ENCODE peak calls at places on chromosomes 3 and 15, in four cellular contexts. One of them, this sample, is unnamed.

GRCh38 chr3:67610458-67610857 is 44.0 kb downstream of the SUCLG2 start:
- DNase-seq in MV-4-11: peak
- DNase-seq in lung: no peak
- DNase-seq in H54: peak
- DNase-seq in this sample: no peak

GRCh38 chr3:127722104-127722784 is 49.5 kb downstream of the ABTB1 start:
- DNase-seq in H54: no peak
- DNase-seq in lung: no peak
- DNase-seq in MV-4-11: no peak
- DNase-seq in this sample: no peak

GRCh38 chr15:57527382-57528091 is 64.2 kb upstream of the MYZAP start:
- DNase-seq in lung: no peak
- DNase-seq in MV-4-11: peak
- DNase-seq in H54: peak
- DNase-seq in this sample: peak

GRCh38 chr3:49568965-49569364 is 14.7 kb downstream of the BSN start:
- DNase-seq in lung: no peak
- DNase-seq in H54: no peak
- DNase-seq in MV-4-11: no peak
- DNase-seq in this sample: no peak

GRCh38 chr3:122572940-122573412 is 4.5 kb upstream of the PARP15 start:
- DNase-seq in MV-4-11: peak
- DNase-seq in H54: peak
- DNase-seq in lung: peak
- DNase-seq in this sample: no peak

GRCh38 chr15:99434506-99435137 is 131.2 kb upstream of the MEF2A start:
- DNase-seq in H54: no peak
- DNase-seq in lung: no peak
- DNase-seq in MV-4-11: no peak
- DNase-seq in this sample: no peak

GRCh38 chr15:57283774-57284508 is 92.4 kb upstream of the CGNL1 start:
- DNase-seq in lung: no peak
- DNase-seq in H54: no peak
- DNase-seq in MV-4-11: peak
- DNase-seq in this sample: no peak

GRCh38 chr3:55818485-55818884 is 331.4 kb upstream of the WNT5A start:
- DNase-seq in H54: no peak
- DNase-seq in MV-4-11: no peak
- DNase-seq in lung: no peak
- DNase-seq in this sample: no peak

GRCh38 chr3:179882322-179882721 is 154.4 kb downstream of the PEX5L start:
- DNase-seq in H54: no peak
- DNase-seq in MV-4-11: no peak
- DNase-seq in lung: no peak
- DNase-seq in this sample: peak

GRCh38 chr15:64925335-64926330 is 13.9 kb downstream of the ANKDD1A start:
- DNase-seq in H54: no peak
- DNase-seq in lung: no peak
- DNase-seq in MV-4-11: no peak
- DNase-seq in this sample: no peak

GRCh38 chr3:50189274-50189673 is 2.1 kb upstream of the GNAT1 start:
- DNase-seq in H54: peak
- DNase-seq in MV-4-11: peak
- DNase-seq in lung: peak
- DNase-seq in this sample: peak

GRCh38 chr3:66355394-66355793 is 134.6 kb downstream of the SLC25A26 start:
- DNase-seq in lung: no peak
- DNase-seq in MV-4-11: no peak
- DNase-seq in H54: no peak
- DNase-seq in this sample: no peak

GRCh38 chr3:71397046-71397445 is 186.5 kb downstream of the FOXP1 start:
- DNase-seq in H54: no peak
- DNase-seq in lung: no peak
- DNase-seq in MV-4-11: no peak
- DNase-seq in this sample: no peak

GRCh38 chr3:112637700-112638099 is 3.2 kb downstream of the CCDC80 start:
- DNase-seq in lung: no peak
- DNase-seq in MV-4-11: no peak
- DNase-seq in H54: no peak
- DNase-seq in this sample: no peak

GRCh38 chr15:63509933-63510547 is 5.6 kb downstream of the USP3 start:
- DNase-seq in MV-4-11: peak
- DNase-seq in H54: no peak
- DNase-seq in lung: no peak
- DNase-seq in this sample: no peak

GRCh38 chr3:49339947-49340800 is at the start of gene USP4:
- DNase-seq in MV-4-11: peak
- DNase-seq in H54: peak
- DNase-seq in lung: peak
- DNase-seq in this sample: peak

GRCh38 chr3:191523099-191523498 is 62.1 kb downstream of the PYDC2 start:
- DNase-seq in H54: no peak
- DNase-seq in MV-4-11: no peak
- DNase-seq in lung: no peak
- DNase-seq in this sample: peak

GRCh38 chr3:50572158-50572557 is 2.8 kb downstream of the HEMK1 start:
- DNase-seq in H54: peak
- DNase-seq in MV-4-11: peak
- DNase-seq in lung: peak
- DNase-seq in this sample: no peak

GRCh38 chr3:44729384-44729910 is at the start of gene ZNF501:
- DNase-seq in lung: peak
- DNase-seq in H54: peak
- DNase-seq in MV-4-11: peak
- DNase-seq in this sample: peak

GRCh38 chr3:15500107-15500724 is 21.3 kb downstream of the COLQ start:
- DNase-seq in H54: no peak
- DNase-seq in lung: no peak
- DNase-seq in MV-4-11: peak
- DNase-seq in this sample: no peak

GRCh38 chr3:196499807-196500524 is 3.6 kb downstream of the RNF168 start:
- DNase-seq in MV-4-11: no peak
- DNase-seq in lung: no peak
- DNase-seq in H54: no peak
- DNase-seq in this sample: no peak

GRCh38 chr3:64084640-64085039 is 61.3 kb upstream of the PSMD6 start:
- DNase-seq in lung: no peak
- DNase-seq in H54: peak
- DNase-seq in MV-4-11: no peak
- DNase-seq in this sample: no peak

This sample was measured in COR-L47.